ENCODE peak calls at places on chromosomes 13 and 19, in seven cellular contexts. I is mesenchymal stem cell, V is H1, W is IMR-90, X is mesendoderm, K is trophoblast cell, Y is neuronal stem cell. U is an unnamed sample.

GRCh38 chr13:79986890-79987289 is 354.0 kb downstream of the SPRY2 start:
- DNase-seq in I (no peak), V (no peak), W (no peak), X (no peak), K (no peak), Y (no peak), U (no peak)

GRCh38 chr13:101065314-101065713 is 351.0 kb downstream of the NALCN start:
- DNase-seq in I (no peak), V (no peak), W (no peak), X (no peak), K (no peak), Y (no peak), U (no peak)

GRCh38 chr13:30998548-30999140 is 66.2 kb downstream of the TEX26 start:
- DNase-seq in I (no peak), V (no peak), W (peak), X (no peak), K (no peak), Y (no peak), U (no peak)

GRCh38 chr19:13132471-13133166 is 14.6 kb downstream of the NACC1 start:
- DNase-seq in I (peak), V (no peak), W (peak), X (no peak), K (no peak), Y (no peak), U (peak)

GRCh38 chr19:58395979-58396627 is 647 bp downstream of the RNF225 start:
- DNase-seq in I (no peak), V (peak), W (no peak), X (peak), K (no peak), Y (no peak), U (peak)

GRCh38 chr13:23883255-23883654 is 5.9 kb downstream of the MIPEP start:
- DNase-seq in I (no peak), V (no peak), W (no peak), X (no peak), K (no peak), Y (no peak), U (no peak)

GRCh38 chr19:12975221-12975756 is 5.9 kb downstream of the DAND5 start:
- DNase-seq in I (no peak), V (no peak), W (no peak), X (no peak), K (no peak), Y (no peak), U (no peak)

GRCh38 chr13:82758056-82758455 is 1124.2 kb downstream of the SLITRK1 start:
- DNase-seq in I (no peak), V (peak), W (peak), X (peak), K (no peak), Y (no peak), U (peak)

GRCh38 chr19:39864118-39864517 is 17.9 kb upstream of the FBL start:
- DNase-seq in I (no peak), V (no peak), W (no peak), X (no peak), K (no peak), Y (no peak), U (no peak)

GRCh38 chr13:93534181-93534700 is 307.6 kb downstream of the GPC6 start:
- DNase-seq in I (peak), V (no peak), W (no peak), X (no peak), K (no peak), Y (no peak), U (no peak)

GRCh38 chr13:39556856-39557255 is 46.1 kb downstream of the LHFPL6 start:
- DNase-seq in I (no peak), V (no peak), W (no peak), X (no peak), K (no peak), Y (no peak), U (no peak)

GRCh38 chr19:4260605-4261191 is 13.8 kb downstream of the YJU2 start:
- DNase-seq in I (no peak), V (no peak), W (no peak), X (no peak), K (no peak), Y (no peak), U (no peak)

GRCh38 chr19:5828661-5829566 is 10.6 kb downstream of the FUT6 start:
- DNase-seq in I (peak), V (peak), W (no peak), X (peak), K (no peak), Y (peak), U (peak)

GRCh38 chr19:16160943-16161560 is 12.3 kb downstream of the CIB3 start:
- DNase-seq in I (peak), V (no peak), W (peak), X (peak), K (peak), Y (no peak), U (no peak)

GRCh38 chr19:58338825-58339558 is 12.2 kb downstream of the ZSCAN22 start:
- DNase-seq in I (no peak), V (peak), W (peak), X (peak), K (no peak), Y (no peak), U (peak)

GRCh38 chr19:21604351-21604926 is 99.0 kb downstream of the ZNF429 start:
- DNase-seq in I (peak), V (peak), W (peak), X (peak), K (no peak), Y (no peak), U (no peak)

GRCh38 chr13:19967619-19968018 is 9.1 kb downstream of the ZMYM2 start:
- DNase-seq in I (no peak), V (no peak), W (no peak), X (no peak), K (no peak), Y (no peak), U (no peak)

GRCh38 chr13:57557979-57558529 is 73.5 kb upstream of the PCDH17 start:
- DNase-seq in I (peak), V (no peak), W (no peak), X (peak), K (no peak), Y (peak), U (no peak)

GRCh38 chr13:20565120-20565736 is 1.7 kb upstream of the IFT88 start:
- DNase-seq in I (no peak), V (no peak), W (no peak), X (peak), K (no peak), Y (no peak), U (no peak)

GRCh38 chr13:20566424-20566916 is 487 bp upstream of the IFT88 start:
- DNase-seq in I (peak), V (no peak), W (peak), X (peak), K (peak), Y (no peak), U (no peak)

GRCh38 chr13:75585153-75585552 is 35.6 kb downstream of the UCHL3 start:
- DNase-seq in I (no peak), V (no peak), W (no peak), X (no peak), K (no peak), Y (no peak), U (no peak)

GRCh38 chr19:46579286-46579944 is 21.7 kb upstream of the CALM3 start:
- DNase-seq in I (peak), V (peak), W (no peak), X (peak), K (no peak), Y (peak), U (peak)

DNA sequence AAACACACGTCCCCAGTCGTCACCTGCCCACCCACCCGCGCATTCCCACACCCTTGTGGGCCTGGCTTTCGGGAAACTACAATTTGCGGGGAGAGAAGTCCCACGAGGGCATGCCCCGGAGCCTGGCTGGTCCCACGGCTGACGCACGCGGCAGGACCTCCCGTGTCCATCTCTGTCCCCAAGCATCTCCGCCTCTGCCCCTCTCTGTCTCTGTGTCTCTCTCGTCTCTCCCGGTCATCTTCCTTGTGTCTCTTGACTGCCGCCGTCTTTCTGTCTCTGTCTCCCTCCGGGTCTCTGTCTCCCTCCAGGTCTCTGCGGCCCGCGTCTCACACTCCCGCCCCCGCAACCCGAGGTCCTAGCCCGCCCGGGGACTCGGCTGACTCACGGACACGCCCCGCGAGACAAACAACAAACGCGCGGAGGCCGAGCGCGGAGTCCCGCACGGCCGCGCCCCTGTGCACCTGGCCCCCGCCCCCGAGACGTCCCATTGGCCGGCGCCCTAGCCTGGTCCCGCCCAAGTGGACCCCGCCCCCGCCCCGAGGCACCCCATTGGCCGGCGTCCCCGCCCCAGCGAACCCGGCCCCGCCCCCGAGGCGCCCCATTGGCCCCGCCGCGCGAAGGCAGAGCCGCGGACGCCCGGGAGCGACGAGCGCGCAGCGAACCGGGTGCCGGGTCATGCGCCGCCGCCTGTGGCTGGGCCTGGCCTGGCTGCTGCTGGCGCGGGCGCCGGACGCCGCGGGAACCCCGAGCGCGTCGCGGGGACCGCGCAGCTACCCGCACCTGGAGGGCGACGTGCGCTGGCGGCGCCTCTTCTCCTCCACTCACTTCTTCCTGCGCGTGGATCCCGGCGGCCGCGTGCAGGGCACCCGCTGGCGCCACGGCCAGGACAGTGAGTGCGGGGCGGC is at the start of gene FGF22:
- DNase-seq in I (peak), V (peak), W (peak), X (peak), K (peak), Y (peak), U (peak)
- H3K23ac ChIP-seq in I (no peak), V (no peak), W (no peak), X (no peak), K (no peak), Y (peak), U (no peak)

DNA sequence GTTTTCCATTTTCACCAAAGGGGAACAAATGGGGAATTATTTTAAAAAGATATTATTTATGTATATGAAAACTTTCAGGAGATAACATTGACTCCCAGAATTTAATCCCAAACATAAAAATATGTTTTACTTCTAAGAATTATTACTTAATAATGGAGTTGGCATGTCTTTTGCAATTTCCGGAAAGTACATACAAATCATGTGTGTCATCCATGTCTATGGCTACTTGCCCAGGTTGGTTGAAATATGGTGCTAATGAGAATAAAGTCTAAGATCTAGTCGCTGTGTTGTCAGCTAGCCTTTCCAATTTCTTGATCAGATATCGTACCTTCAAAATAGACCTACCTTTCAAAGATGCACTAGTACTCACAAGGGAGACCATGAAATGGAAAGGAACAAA is 1003.2 kb upstream of the PCDH20 start:
- DNase-seq in I (no peak), V (no peak), W (peak), X (no peak), K (no peak), Y (no peak), U (no peak)
- H3K23ac ChIP-seq in I (no peak), V (no peak), W (no peak), X (no peak), K (no peak), Y (no peak), U (no peak)

GRCh38 chr19:31000913-31001312 is 348.3 kb downstream of the TSHZ3 start:
- DNase-seq in I (no peak), V (no peak), W (no peak), X (no peak), K (no peak), Y (no peak), U (no peak)
- H3K23ac ChIP-seq in I (no peak), V (no peak), W (no peak), X (no peak), K (no peak), Y (no peak), U (no peak)

GRCh38 chr13:90258129-90258528 is 1089.4 kb upstream of the MIR17HG start:
- DNase-seq in I (no peak), V (no peak), W (no peak), X (no peak), K (no peak), Y (no peak), U (no peak)

GRCh38 chr13:90256746-90257145 is 1090.7 kb upstream of the MIR17HG start:
- DNase-seq in I (no peak), V (no peak), W (no peak), X (no peak), K (no peak), Y (no peak), U (no peak)

GRCh38 chr13:90254437-90254836 is 1093.0 kb upstream of the MIR17HG start:
- DNase-seq in I (no peak), V (no peak), W (no peak), X (no peak), K (no peak), Y (no peak), U (no peak)

DNA sequence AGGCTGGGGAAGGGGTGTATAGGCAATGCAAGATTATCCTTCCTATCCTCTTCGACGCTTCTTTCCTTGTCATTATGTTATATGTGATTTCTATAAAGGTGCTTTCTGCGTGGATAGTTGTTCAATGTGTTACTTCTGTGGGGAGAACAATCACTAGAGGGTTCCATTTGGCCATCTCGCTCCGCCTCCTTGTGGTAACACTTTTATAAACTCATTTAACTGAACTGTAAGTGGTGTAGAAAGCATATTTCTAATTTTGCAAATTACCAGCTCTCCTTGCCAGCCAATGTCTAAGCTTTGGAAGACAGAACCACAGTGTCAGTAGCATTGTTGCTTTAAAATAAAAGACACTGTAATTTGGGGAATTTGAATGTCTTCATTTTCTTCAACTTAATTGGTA is 1093.7 kb upstream of the MIR17HG start:
- DNase-seq in I (no peak), V (no peak), W (no peak), X (no peak), K (no peak), Y (no peak), U (no peak)
- H3K23ac ChIP-seq in I (no peak), V (no peak), W (no peak), X (no peak), K (no peak), Y (no peak), U (no peak)

GRCh38 chr13:42883771-42884170 is 102.4 kb downstream of the FAM216B start:
- DNase-seq in I (peak), V (peak), W (peak), X (peak), K (peak), Y (peak), U (no peak)
- H3K23ac ChIP-seq in I (no peak), V (no peak), W (no peak), X (no peak), K (no peak), Y (no peak), U (no peak)

GRCh38 chr19:3115916-3116602 is 19.8 kb upstream of the GNA15 start:
- DNase-seq in I (no peak), V (no peak), W (no peak), X (peak), K (peak), Y (no peak), U (peak)

GRCh38 chr19:3114811-3115210 is 20.6 kb downstream of the GNA11 start:
- DNase-seq in I (no peak), V (no peak), W (no peak), X (no peak), K (no peak), Y (no peak), U (no peak)

GRCh38 chr19:3117746-3118145 is 18.1 kb upstream of the GNA15 start:
- DNase-seq in I (no peak), V (no peak), W (no peak), X (no peak), K (no peak), Y (no peak), U (no peak)

GRCh38 chr19:3115411-3115810 is 20.4 kb upstream of the GNA15 start:
- DNase-seq in I (no peak), V (no peak), W (no peak), X (no peak), K (no peak), Y (no peak), U (no peak)

DNA sequence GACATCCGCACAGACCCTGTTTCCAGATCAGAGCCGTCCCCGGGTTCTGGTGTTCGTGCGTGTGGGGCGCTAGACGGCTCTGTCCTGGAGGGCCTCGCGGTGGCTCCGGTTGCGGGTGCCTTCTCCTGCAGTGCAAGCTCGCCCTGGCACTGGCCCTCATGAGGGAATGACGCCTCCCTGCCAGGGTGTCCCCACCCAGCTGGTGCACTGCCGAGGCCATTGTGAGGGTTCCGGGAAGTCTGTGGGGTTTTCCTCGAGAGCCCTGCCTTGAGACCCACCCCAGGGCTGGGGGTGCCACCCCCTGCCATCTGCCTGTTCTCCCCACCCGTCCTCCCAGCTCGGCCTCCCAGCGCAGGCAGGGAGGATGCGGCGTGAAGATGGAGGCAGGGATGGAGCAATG is 19.2 kb upstream of the GNA15 start:
- DNase-seq in I (no peak), V (no peak), W (no peak), X (no peak), K (no peak), Y (no peak), U (no peak)
- H3K23ac ChIP-seq in I (no peak), V (no peak), W (no peak), X (no peak), K (no peak), Y (no peak), U (no peak)

GRCh38 chr19:36027696-36028095 is 5.0 kb downstream of the CLIP3 start:
- DNase-seq in I (no peak), V (no peak), W (no peak), X (no peak), K (no peak), Y (no peak), U (no peak)
- H3K23ac ChIP-seq in I (no peak), V (no peak), W (no peak), X (no peak), K (no peak), Y (no peak), U (no peak)

GRCh38 chr19:7639863-7640348 is 3.0 kb downstream of the STXBP2 start:
- DNase-seq in I (no peak), V (no peak), W (no peak), X (no peak), K (no peak), Y (no peak), U (no peak)
- H3K23ac ChIP-seq in I (no peak), V (no peak), W (no peak), X (no peak), K (no peak), Y (peak), U (no peak)

U was measured in H9.